ENCODE peak calls at places on chromosomes 12 and 14, in six cellular contexts. V, R, G, A, D and L are unnamed samples.

GRCh38 chr12:73421832-73422231 is 1115.8 kb upstream of the ATXN7L3B start:
- DNase-seq in V (peak), R (no peak), D (no peak), G (no peak), A (no peak), L (no peak)

GRCh38 chr12:100877776-100878175 is 83.2 kb downstream of the ANO4 start:
- DNase-seq in A (no peak), R (no peak), G (no peak), V (no peak), D (no peak), L (no peak)

GRCh38 chr12:120224304-120225199 is 23.6 kb upstream of the RPLP0 start:
- DNase-seq in V (no peak), D (no peak), A (no peak), G (no peak), R (no peak), L (peak)

GRCh38 chr12:79929065-79929464 is 5.8 kb downstream of the PPP1R12A start:
- DNase-seq in A (no peak), G (no peak), D (no peak), R (no peak), V (no peak), L (no peak)

GRCh38 chr14:60233251-60233650 is 15.8 kb upstream of the PPM1A start:
- DNase-seq in G (no peak), R (no peak), D (no peak), V (peak), A (peak), L (no peak)

GRCh38 chr12:132260721-132261120 is 68.7 kb downstream of the GALNT9 start:
- DNase-seq in A (no peak), G (no peak), D (no peak), V (no peak), R (no peak), L (no peak)

GRCh38 chr14:67785270-67786109 is 30.9 kb downstream of the ZFYVE26 start:
- DNase-seq in A (no peak), R (no peak), V (no peak), G (no peak), D (no peak), L (no peak)

GRCh38 chr12:132886529-132887477 is 602 bp downstream of the CHFR start:
- DNase-seq in G (no peak), V (no peak), R (no peak), A (peak), D (no peak), L (peak)

GRCh38 chr14:75153295-75153694 is 23.1 kb downstream of the TMED10 start:
- DNase-seq in A (no peak), G (no peak), V (no peak), D (no peak), R (no peak), L (no peak)

GRCh38 chr14:60514378-60515243 is 5.7 kb downstream of the SIX6 start:
- DNase-seq in R (no peak), A (peak), G (no peak), V (peak), D (no peak), L (no peak)

GRCh38 chr12:21683115-21683514 is 25.5 kb upstream of the LDHB start:
- DNase-seq in V (no peak), R (no peak), D (no peak), A (no peak), G (no peak), L (no peak)